ENCODE peak calls at places on chromosomes 12 and 14, in six cellular contexts. U is endothelial cell of umbilical vein, Z is K562, R is GM12878, X is NB4, O is HepG2. A is an unnamed sample.
A peak's percentile ranks its signal among the peaks of the same experiment; 100 is the strongest.

GRCh38 chr14:71141701-71142374 is 234.6 kb downstream of the PCNX1 start:
- DNase-seq in U (no peak), Z (no peak), R (no peak), X (peak; percentile 54), O (no peak), A (no peak)

GRCh38 chr14:55585854-55586253 is 5.8 kb downstream of the KTN1 start:
- DNase-seq in U (peak; percentile 86), Z (no peak), R (no peak), X (no peak), O (no peak), A (no peak)

GRCh38 chr14:65035049-65035448 is 48.4 kb downstream of the FNTB start:
- DNase-seq in U (peak; percentile 53), Z (no peak), R (no peak), X (no peak), O (no peak), A (no peak)

GRCh38 chr12:91920276-91920675 is 225.4 kb downstream of the BTG1 start:
- DNase-seq in U (peak; percentile 14), Z (no peak), R (no peak), X (peak; percentile 15), O (no peak), A (no peak)

GRCh38 chr12:24808651-24809050 is 140.2 kb downstream of the BCAT1 start:
- DNase-seq in U (no peak), Z (no peak), R (no peak), X (no peak), O (no peak), A (no peak)

GRCh38 chr14:95547626-95548327 is 12.9 kb downstream of the GLRX5 start:
- DNase-seq in U (peak; percentile 67), Z (no peak), R (no peak), X (no peak), O (peak; percentile 92), A (no peak)

GRCh38 chr12:127230843-127231260 is 1036.1 kb upstream of the TMEM132C start:
- DNase-seq in U (no peak), Z (no peak), R (no peak), X (peak; percentile 7), O (no peak), A (no peak)

GRCh38 chr12:65941388-65941787 is 117.1 kb downstream of the HMGA2 start:
- DNase-seq in U (peak; percentile 79), Z (no peak), R (no peak), X (no peak), O (no peak), A (no peak)

GRCh38 chr12:93678779-93679178 is 1.6 kb downstream of the CRADD start:
- DNase-seq in U (no peak), Z (no peak), R (no peak), X (no peak), O (no peak), A (no peak)

GRCh38 chr12:48351022-48351708 is 446 bp upstream of the ZNF641 start:
- DNase-seq in U (peak; percentile 53), Z (no peak), R (no peak), X (no peak), O (peak; percentile 47), A (peak; percentile 74)

GRCh38 chr12:109147954-109148353 is 31.6 kb downstream of the ACACB start:
- DNase-seq in U (no peak), Z (no peak), R (no peak), X (no peak), O (no peak), A (no peak)

GRCh38 chr14:105853089-105853906 is 326.9 kb downstream of the TMEM121 start:
- DNase-seq in U (no peak), Z (no peak), R (peak; percentile 79), X (peak; percentile 61), O (no peak), A (no peak)

GRCh38 chr12:100267603-100268281 is 765 bp downstream of the SCYL2 start:
- DNase-seq in U (peak; percentile 51), Z (no peak), R (no peak), X (peak; percentile 44), O (peak; percentile 12), A (no peak)

GRCh38 chr12:132056959-132057358 is 87.2 kb downstream of the DDX51 start:
- DNase-seq in U (no peak), Z (no peak), R (no peak), X (no peak), O (no peak), A (no peak)

GRCh38 chr12:6963741-6964446 is 6.6 kb downstream of the PHB2 start:
- DNase-seq in U (no peak), Z (no peak), R (no peak), X (no peak), O (no peak), A (no peak)

GRCh38 chr14:42806909-42807315 is 1200.2 kb downstream of the LRFN5 start:
- DNase-seq in U (no peak), Z (no peak), R (no peak), X (no peak), O (no peak), A (no peak)

GRCh38 chr14:54502602-54503001 is 7.1 kb upstream of the CGRRF1 start:
- DNase-seq in U (no peak), Z (no peak), R (no peak), X (peak; percentile 14), O (no peak), A (no peak)

GRCh38 chr12:106861984-106862894 is 87.8 kb downstream of the RIC8B start:
- DNase-seq in U (peak; percentile 9), Z (no peak), R (no peak), X (no peak), O (peak; percentile 55), A (no peak)

GRCh38 chr14:90968025-90968424 is 92.4 kb downstream of the RPS6KA5 start:
- DNase-seq in U (no peak), Z (no peak), R (no peak), X (peak; percentile 91), O (no peak), A (peak; percentile 10)

GRCh38 chr14:83556746-83557460 is 1973.0 kb upstream of the FLRT2 start:
- DNase-seq in U (peak; percentile 10), Z (no peak), R (no peak), X (no peak), O (no peak), A (peak; percentile 11)

DNA sequence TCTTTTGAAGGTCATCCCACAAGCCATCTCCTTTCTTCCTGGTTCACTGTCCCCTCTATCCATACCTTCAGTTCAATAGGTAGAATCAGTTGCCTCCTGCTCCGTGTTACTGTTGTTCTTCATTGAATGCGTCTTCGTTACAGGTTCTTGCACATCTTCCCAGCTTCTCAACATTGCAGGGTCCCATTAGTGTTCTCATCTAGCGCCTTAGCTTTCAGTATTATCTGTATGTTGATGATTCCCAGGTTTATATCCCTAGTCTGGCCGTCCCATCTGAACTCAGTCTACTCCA is 2.0 kb downstream of the SCFD1 start:
- DNase-seq in U (no peak), Z (no peak), R (no peak), X (no peak), O (no peak), A (no peak)
- TF ChIP-seq MYC in U (no peak), Z (no peak), R (no peak), X (no peak), O (no peak), A (no peak)

GRCh38 chr12:39502657-39503056 is 59.7 kb upstream of the KIF21A start:
- DNase-seq in U (no peak), Z (no peak), R (no peak), X (no peak), O (no peak), A (no peak)

GRCh38 chr12:39499296-39499695 is 56.4 kb upstream of the KIF21A start:
- DNase-seq in U (no peak), Z (no peak), R (no peak), X (no peak), O (no peak), A (no peak)

GRCh38 chr12:39505025-39505424 is 62.1 kb upstream of the KIF21A start:
- DNase-seq in U (no peak), Z (no peak), R (no peak), X (no peak), O (no peak), A (no peak)

GRCh38 chr12:39505562-39505961 is 62.6 kb upstream of the KIF21A start:
- DNase-seq in U (no peak), Z (no peak), R (no peak), X (no peak), O (no peak), A (no peak)

GRCh38 chr12:39503445-39503844 is 60.5 kb upstream of the KIF21A start:
- DNase-seq in U (peak; percentile 48), Z (no peak), R (no peak), X (no peak), O (no peak), A (peak; percentile 38)
- TF ChIP-seq MYC in U (no peak), Z (no peak), R (no peak), X (no peak), O (no peak), A (no peak)

GRCh38 chr12:116000252-116000651 is 277.2 kb downstream of the MED13L start:
- DNase-seq in U (no peak), Z (no peak), R (no peak), X (no peak), O (no peak), A (no peak)

GRCh38 chr12:115999582-115999981 is 277.9 kb downstream of the MED13L start:
- DNase-seq in U (no peak), Z (no peak), R (no peak), X (no peak), O (no peak), A (no peak)

GRCh38 chr12:115993715-115994114 is 283.8 kb downstream of the MED13L start:
- DNase-seq in U (no peak), Z (no peak), R (no peak), X (no peak), O (no peak), A (no peak)

GRCh38 chr12:115998789-115999478 is 278.6 kb downstream of the MED13L start:
- DNase-seq in U (peak; percentile 6), Z (no peak), R (no peak), X (no peak), O (no peak), A (no peak)

DNA sequence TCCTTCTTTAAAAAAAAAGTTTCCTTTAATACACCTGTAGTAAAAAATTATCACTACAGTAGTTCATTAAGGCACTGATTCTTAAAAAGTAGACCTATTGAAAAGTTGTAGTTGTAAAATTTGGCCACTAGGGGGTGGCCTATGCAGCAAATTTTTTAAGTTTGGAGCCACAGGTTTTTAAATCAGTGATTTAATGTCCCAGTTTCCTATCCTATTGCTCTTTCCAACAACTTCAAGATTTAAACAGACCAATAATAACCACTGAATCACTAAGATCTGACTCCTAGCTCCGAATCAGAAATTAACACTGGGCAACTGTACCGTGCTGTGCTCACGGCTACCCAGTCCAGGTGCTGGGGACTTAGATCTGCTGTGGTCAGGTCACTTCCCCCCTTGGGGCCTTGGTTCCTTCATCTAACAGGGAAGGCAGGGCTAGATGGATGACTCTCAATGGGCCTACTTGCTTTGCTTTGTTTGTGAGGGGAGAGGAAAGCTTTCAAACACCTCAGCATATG is 279.3 kb downstream of the MED13L start:
- DNase-seq in U (peak; percentile 70), Z (peak; percentile 31), R (no peak), X (peak; percentile 71), O (peak; percentile 24), A (peak; percentile 56)
- TF ChIP-seq MYC in U (no peak), Z (no peak), R (no peak), X (no peak), O (no peak), A (no peak)

GRCh38 chr12:101885912-101886561 is 8.7 kb downstream of the DRAM1 start:
- DNase-seq in U (no peak), Z (no peak), R (no peak), X (no peak), O (no peak), A (no peak)

GRCh38 chr12:101889216-101889752 is 11.9 kb downstream of the DRAM1 start:
- DNase-seq in U (no peak), Z (no peak), R (no peak), X (no peak), O (no peak), A (no peak)

GRCh38 chr12:101892794-101893193 is 15.4 kb downstream of the DRAM1 start:
- DNase-seq in U (no peak), Z (no peak), R (no peak), X (no peak), O (no peak), A (no peak)

GRCh38 chr12:101891462-101891971 is 14.1 kb downstream of the DRAM1 start:
- DNase-seq in U (peak; percentile 95), Z (no peak), R (peak; percentile 75), X (peak; percentile 86), O (peak; percentile 86), A (peak; percentile 67)
- TF ChIP-seq MYC in U (no peak), Z (no peak), R (no peak), X (no peak), O (no peak), A (no peak)